ENCODE peak calls at places on chromosome 17, in four cellular contexts. O, H, T and Z are unnamed samples.

GRCh38 chr17:8109669-8110455 is 8.5 kb downstream of the ALOXE3 start:
- DNase-seq in O (peak; percentile 75), H (no peak), T (peak; percentile 58), Z (peak; percentile 41)

GRCh38 chr17:4318596-4318995 is 47.9 kb downstream of the UBE2G1 start:
- DNase-seq in O (no peak), H (no peak), T (no peak), Z (no peak)

GRCh38 chr17:31825961-31826691 is 32.9 kb downstream of the COPRS start:
- DNase-seq in O (no peak), H (no peak), T (peak; percentile 67), Z (peak; percentile 74)

GRCh38 chr17:50210249-50211225 is 9.1 kb upstream of the COL1A1 start:
- DNase-seq in O (no peak), H (no peak), T (no peak), Z (no peak)

GRCh38 chr17:69239611-69240010 is 11.0 kb upstream of the ABCA10 start:
- DNase-seq in O (no peak), H (no peak), T (no peak), Z (no peak)

GRCh38 chr17:75500419-75501216 is 14.7 kb downstream of the CASKIN2 start:
- DNase-seq in O (no peak), H (no peak), T (no peak), Z (no peak)

GRCh38 chr17:20043034-20043433 is 33.9 kb downstream of the SPECC1 start:
- DNase-seq in O (no peak), H (no peak), T (no peak), Z (no peak)

GRCh38 chr17:37683454-37683984 is 40.3 kb upstream of the DDX52 start:
- DNase-seq in O (no peak), H (no peak), T (no peak), Z (no peak)

GRCh38 chr17:72123964-72124791 is 3.4 kb downstream of the SOX9 start:
- DNase-seq in O (no peak), H (no peak), T (no peak), Z (no peak)

GRCh38 chr17:60447375-60447774 is 25.1 kb downstream of the CHCT1 start:
- DNase-seq in O (no peak), H (no peak), T (no peak), Z (no peak)

GRCh38 chr17:75821552-75821951 is 22.7 kb downstream of the UNC13D start:
- DNase-seq in O (no peak), H (no peak), T (no peak), Z (no peak)

GRCh38 chr17:46979023-46979870 is at the start of gene RPRML:
- DNase-seq in O (peak; percentile 13), H (no peak), T (peak; percentile 42), Z (peak; percentile 42)